ENCODE peak calls at places on chromosomes 3 and 15, in six cellular contexts. L is A549, W is heart left ventricle, U is ovary, R is stomach, B is adrenal gland. O is an unnamed sample.

GRCh38 chr3:126170073-126170916 is 10.1 kb downstream of the ALDH1L1 start:
- DNase-seq in L (no peak), B (no peak), R (no peak), U (no peak), W (no peak), O (no peak)

GRCh38 chr3:190432216-190432615 is 17.5 kb downstream of the TMEM207 start:
- DNase-seq in R (no peak), W (no peak), B (no peak), U (no peak), L (no peak), O (no peak)

GRCh38 chr3:182046365-182046764 is 334.6 kb downstream of the SOX2 start:
- DNase-seq in B (no peak), L (no peak), U (no peak), R (no peak), W (no peak), O (no peak)

GRCh38 chr3:135736740-135737139 is 228.8 kb upstream of the PPP2R3A start:
- DNase-seq in W (no peak), B (no peak), L (peak), U (no peak), R (no peak), O (no peak)

GRCh38 chr3:197511130-197511529 is 44.6 kb downstream of the BDH1 start:
- DNase-seq in R (no peak), W (no peak), U (no peak), L (no peak), B (no peak), O (no peak)

GRCh38 chr3:119380697-119381096 is 82.7 kb downstream of the TMEM39A start:
- DNase-seq in R (no peak), B (peak), L (peak), U (no peak), W (no peak), O (no peak)

GRCh38 chr3:188154758-188155574 is 1.0 kb downstream of the LPP start:
- DNase-seq in W (no peak), B (no peak), L (no peak), U (no peak), R (no peak), O (peak)

GRCh38 chr15:30023798-30024295 is 58.9 kb upstream of the GOLGA8J start:
- DNase-seq in W (no peak), L (no peak), U (no peak), R (no peak), B (no peak), O (no peak)

DNA sequence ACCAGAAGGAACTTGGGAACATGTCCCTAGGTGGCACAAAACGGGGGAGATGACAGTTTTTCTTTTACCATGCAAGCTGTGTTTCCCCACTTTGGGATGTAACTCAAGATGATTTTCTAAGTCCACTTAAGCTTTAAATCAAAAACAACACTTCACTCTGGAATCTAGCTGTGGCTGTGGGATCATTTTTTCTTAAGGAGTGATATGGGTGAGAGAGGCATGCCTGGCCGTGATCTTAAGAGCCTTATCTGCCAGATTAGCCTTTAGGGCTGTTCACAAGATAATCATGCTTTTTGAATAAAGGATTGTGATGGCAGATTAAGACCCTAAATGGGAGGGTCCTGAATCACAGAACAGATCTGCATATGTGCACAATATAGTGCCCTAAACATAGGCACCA is 384.8 kb upstream of the SEMA6D start:
- DNase-seq in L (no peak), U (no peak), W (no peak), B (no peak), R (no peak), O (no peak)
- H3K27ac ChIP-seq in L (no peak), U (peak), W (no peak), B (no peak), R (no peak), O (no peak)

GRCh38 chr15:75758071-75758872 is 45.6 kb upstream of the CSPG4 start:
- DNase-seq in R (peak), B (peak), U (peak), W (peak), L (peak), O (peak)
- TF ChIP-seq POLR2A in R (no peak), B (peak), U (peak), W (no peak), L (peak), O (no peak)

GRCh38 chr3:37493485-37494080 is 319.2 kb upstream of the LRRFIP2 start:
- DNase-seq in B (no peak), R (no peak), W (no peak), U (no peak), L (no peak), O (no peak)
- H3K27ac ChIP-seq in B (peak), R (peak), W (peak), U (no peak), L (no peak), O (peak)

DNA sequence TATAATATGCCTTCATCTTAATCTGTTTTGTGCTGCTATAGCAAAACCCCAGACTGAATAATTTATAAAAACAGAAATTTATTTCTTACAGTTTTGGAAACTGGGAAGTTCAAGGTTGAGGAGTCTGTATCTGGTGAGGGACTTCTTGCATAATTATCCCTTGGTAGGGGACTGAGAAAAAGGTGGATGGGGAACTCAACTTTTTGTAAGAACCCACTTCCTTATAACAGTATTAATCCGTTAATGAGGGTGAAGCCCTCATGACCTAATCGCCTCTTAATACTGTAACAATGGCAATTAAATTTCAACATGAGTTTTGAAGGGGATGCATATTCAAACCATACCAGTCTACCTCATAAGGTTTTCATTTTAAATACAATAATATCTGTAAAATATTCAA is 17.4 kb upstream of the MYH15 start:
- DNase-seq in B (no peak), R (no peak), W (no peak), U (no peak), L (no peak), O (no peak)
- TF ChIP-seq POLR2A in B (no peak), R (no peak), W (no peak), U (no peak), L (no peak), O (no peak)

DNA sequence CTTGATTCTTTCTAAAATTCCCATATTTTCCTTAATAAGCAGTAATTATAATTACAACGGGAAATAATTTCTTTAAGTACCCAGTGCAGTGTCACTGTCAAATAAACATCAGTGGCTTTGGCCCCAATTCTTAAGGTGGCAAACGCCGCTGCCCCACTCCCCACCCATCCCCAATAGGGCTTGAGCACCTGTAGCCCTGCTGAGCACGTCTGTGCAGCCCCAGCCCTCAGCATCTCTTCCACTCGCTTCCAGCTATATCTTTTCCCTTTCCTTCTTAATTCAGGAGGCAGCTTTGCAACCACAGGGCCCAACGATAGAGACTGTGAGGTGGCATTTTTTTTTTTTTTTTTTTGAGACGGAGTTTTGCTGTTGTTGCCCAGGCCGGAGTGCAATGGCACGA is 9.0 kb downstream of the PPM1M start:
- DNase-seq in R (no peak), L (no peak), W (no peak), B (no peak), U (no peak), O (no peak)
- H3K27ac ChIP-seq in R (peak), L (no peak), W (no peak), B (no peak), U (no peak), O (no peak)

GRCh38 chr3:9399746-9400145 is 2.3 kb downstream of the SETD5 start:
- DNase-seq in W (peak), L (peak), R (peak), U (peak), B (peak), O (peak)
- TF ChIP-seq POLR2A in W (no peak), L (no peak), R (no peak), U (no peak), B (peak), O (no peak)

DNA sequence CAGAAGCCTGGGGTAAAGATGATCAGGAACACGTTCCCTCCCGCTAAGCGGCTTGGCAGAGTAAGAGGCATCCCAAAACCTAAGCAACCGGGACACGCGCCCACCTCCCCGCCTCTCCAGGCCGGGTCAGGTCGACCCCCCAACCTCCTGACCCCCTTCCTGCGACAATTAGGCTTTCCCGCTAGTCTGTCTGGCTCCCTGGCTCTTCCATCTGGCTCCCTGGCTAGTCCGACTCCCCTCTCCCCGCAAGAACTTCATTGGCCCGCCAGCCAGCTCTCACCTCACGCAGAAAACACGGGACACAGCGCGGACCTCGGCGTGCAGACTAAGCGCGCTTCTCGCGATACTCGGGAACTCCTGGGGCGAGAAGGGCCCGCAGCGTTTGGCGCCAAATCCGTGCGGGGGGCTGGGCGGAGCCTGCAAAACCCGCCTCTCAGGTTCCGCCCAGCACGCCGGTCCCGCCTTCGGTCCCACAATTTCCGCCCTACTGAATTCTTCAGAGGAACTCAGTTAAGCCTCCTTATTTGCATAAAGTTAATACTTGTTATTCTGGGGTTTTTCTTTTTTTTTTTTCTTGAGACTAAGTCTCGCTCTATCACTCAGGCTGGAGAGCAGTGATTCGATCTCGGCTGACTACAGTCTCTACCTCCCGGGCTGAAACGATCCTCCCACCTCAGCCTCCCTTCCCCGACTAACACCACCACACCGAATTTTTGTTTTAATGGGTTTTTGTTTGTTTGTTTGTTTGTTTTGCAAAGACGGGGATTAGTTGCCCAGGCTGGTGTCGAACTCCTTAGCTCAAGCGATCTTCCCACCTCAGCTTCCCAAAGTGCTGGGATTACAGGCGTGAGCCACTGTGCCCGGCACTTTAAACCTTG is at the start of gene TIPIN:
- DNase-seq in B (peak), R (peak), W (peak), U (peak), L (peak), O (peak)
- H3K27ac ChIP-seq in B (peak), R (peak), W (peak), U (peak), L (peak), O (peak)

DNA sequence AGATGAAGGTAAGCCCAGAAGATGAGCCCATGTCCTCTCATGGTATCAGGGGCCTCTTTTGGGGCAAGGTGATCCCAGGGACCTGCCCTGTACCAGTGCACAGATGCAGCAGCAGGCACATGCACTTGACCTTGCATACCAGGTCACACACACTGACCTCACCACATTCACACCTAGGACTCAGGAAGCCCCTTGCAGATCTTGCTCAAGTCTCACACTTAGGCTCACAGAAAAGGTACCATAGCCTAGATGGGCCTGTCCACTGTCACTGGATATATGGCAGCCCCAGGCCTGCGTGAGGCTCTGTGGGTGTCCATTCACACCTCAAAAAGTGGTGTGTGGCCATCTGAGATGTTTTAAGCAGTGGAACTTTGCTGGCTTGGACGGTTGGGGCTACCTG is 58.7 kb downstream of the CACNA2D2 start:
- DNase-seq in B (no peak), W (no peak), U (no peak), L (no peak), R (no peak), O (no peak)
- TF ChIP-seq POLR2A in B (no peak), W (no peak), U (no peak), L (no peak), R (no peak), O (no peak)

DNA sequence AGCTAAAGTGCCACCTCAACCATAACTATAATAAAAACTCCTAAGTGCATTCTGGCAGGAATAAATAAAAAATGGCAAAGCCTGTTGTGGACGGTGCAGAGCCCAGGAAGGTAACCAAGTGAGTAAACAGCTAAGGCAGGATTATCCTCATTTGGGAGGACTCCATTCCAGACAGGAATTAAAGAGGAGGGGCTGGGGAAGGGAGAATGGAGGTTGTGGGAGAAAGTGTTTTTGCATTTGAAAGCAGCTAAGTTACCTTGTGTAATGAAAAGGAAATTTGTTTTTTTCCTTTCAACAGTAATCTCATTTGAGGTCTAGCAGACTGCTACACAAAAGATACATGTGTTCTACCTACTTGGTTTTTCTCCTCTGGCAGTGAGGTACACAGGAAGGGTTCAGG is 248.5 kb downstream of the TIGIT start:
- DNase-seq in U (no peak), B (no peak), R (no peak), W (no peak), L (no peak), O (no peak)
- H3K27ac ChIP-seq in U (no peak), B (no peak), R (no peak), W (no peak), L (no peak), O (no peak)

O was measured in uterus.